ENCODE peak calls at places on chromosomes 11 and 22, in nine cellular contexts. G is neural crest cell, H is colonic mucosa, D is foreskin keratinocyte, F is D721Med, J is stomach, K is HFFc6, T is Calu3, O is fibroblast of pulmonary artery. M is an unnamed sample.

GRCh38 chr22:31085493-31085824 is 4.3 kb downstream of the SMTN start:
- DNase-seq in O (peak), F (no peak), G (peak), T (peak), J (no peak), H (peak), D (no peak), K (no peak), M (no peak)

GRCh38 chr22:46827072-46827780 is 64.8 kb downstream of the TBC1D22A start:
- DNase-seq in G (no peak), O (no peak), K (no peak), H (no peak), D (no peak), J (no peak), T (no peak), F (no peak), M (no peak)

GRCh38 chr11:14029971-14030531 is 67.5 kb downstream of the SPON1 start:
- DNase-seq in T (peak), O (peak), D (peak), F (no peak), G (no peak), J (peak), K (no peak), H (peak), M (no peak)

GRCh38 chr22:29559030-29559429 is 5.5 kb upstream of the THOC5 start:
- DNase-seq in J (no peak), O (no peak), K (no peak), D (no peak), H (no peak), F (no peak), T (no peak), G (no peak), M (no peak)

GRCh38 chr11:117996058-117996457 is 9.9 kb downstream of the IL10RA start:
- DNase-seq in G (no peak), F (no peak), H (no peak), T (no peak), O (no peak), D (no peak), K (no peak), J (no peak), M (no peak)

GRCh38 chr11:11965192-11965591 is 43.2 kb downstream of the DKK3 start:
- DNase-seq in D (no peak), G (no peak), O (no peak), H (no peak), J (no peak), K (no peak), T (no peak), F (no peak), M (no peak)

GRCh38 chr11:95092549-95093324 is 3.1 kb downstream of the ENDOD1 start:
- DNase-seq in F (no peak), H (peak), J (no peak), O (peak), T (peak), D (peak), K (peak), G (peak), M (no peak)

GRCh38 chr11:64621283-64622019 is 30.4 kb downstream of the SLC22A12 start:
- DNase-seq in F (no peak), H (no peak), O (no peak), D (no peak), G (no peak), T (no peak), K (no peak), J (no peak), M (no peak)

GRCh38 chr11:19980388-19980787 is 179.9 kb downstream of the DBX1 start:
- DNase-seq in H (no peak), O (no peak), J (no peak), G (no peak), F (no peak), T (no peak), K (no peak), D (no peak), M (no peak)

GRCh38 chr11:33545941-33546340 is 154.7 kb downstream of the C11orf91 start:
- DNase-seq in F (no peak), K (no peak), H (no peak), D (no peak), J (no peak), O (peak), T (no peak), G (no peak), M (no peak)

GRCh38 chr11:63762662-63763505 is 5.7 kb downstream of the ZFTA start:
- DNase-seq in K (no peak), T (no peak), H (peak), J (peak), D (no peak), G (peak), F (no peak), O (no peak), M (no peak)

GRCh38 chr22:20219667-20220628 is 48.2 kb downstream of the RTN4R start:
- DNase-seq in T (no peak), O (no peak), F (no peak), K (no peak), H (no peak), D (no peak), G (no peak), J (no peak), M (no peak)

GRCh38 chr11:95993438-95994339 is 69.8 kb upstream of the MTMR2 start:
- DNase-seq in G (no peak), T (no peak), H (no peak), F (no peak), D (no peak), O (no peak), J (no peak), K (no peak), M (no peak)

GRCh38 chr11:62980133-62980760 is 4.5 kb downstream of the SLC22A6 start:
- DNase-seq in O (peak), H (no peak), T (no peak), F (no peak), D (peak), K (no peak), J (no peak), G (no peak), M (no peak)

GRCh38 chr22:32444068-32444467 is 20.2 kb downstream of the BPIFC start:
- DNase-seq in O (peak), T (peak), H (no peak), D (peak), K (no peak), F (no peak), J (no peak), G (no peak), M (no peak)
- TF ChIP-seq CTCF in O (peak), T (no peak), H (no peak), D (peak), K (no peak), F (peak), J (no peak), G (peak), M (no peak)

DNA sequence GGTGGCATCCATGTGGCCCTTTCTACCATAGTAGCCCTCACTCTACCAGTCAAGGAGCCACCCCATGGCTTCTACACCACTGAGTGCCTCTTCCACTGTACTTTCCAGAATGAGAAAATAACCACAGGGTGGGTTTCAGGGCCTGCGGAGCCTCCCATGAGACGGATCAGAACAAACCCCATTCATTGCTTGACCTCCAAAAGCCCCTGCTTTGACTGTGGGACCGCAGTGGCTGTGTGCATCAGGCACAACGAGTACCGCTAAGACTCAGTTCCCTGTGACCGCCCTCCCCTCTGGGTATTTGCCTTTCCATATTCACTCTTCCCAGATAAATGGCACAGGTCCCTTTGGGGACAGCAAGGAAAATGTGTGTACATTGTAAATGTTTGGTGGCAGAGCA is 11.5 kb upstream of the MRGPRF start:
- DNase-seq in O (no peak), T (no peak), H (no peak), D (no peak), G (no peak), J (no peak), K (no peak), F (no peak), M (no peak)
- TF ChIP-seq CTCF in O (no peak), T (no peak), H (no peak), D (no peak), G (no peak), J (no peak), K (no peak), F (no peak), M (no peak)

GRCh38 chr11:86278226-86278625 is 23.8 kb upstream of the HIKESHI start:
- DNase-seq in O (no peak), J (no peak), F (no peak), G (no peak), D (peak), H (no peak), K (no peak), T (no peak), M (no peak)

GRCh38 chr11:86275493-86276370 is 26.3 kb upstream of the HIKESHI start:
- DNase-seq in J (no peak), H (no peak), K (no peak), O (no peak), D (no peak), T (no peak), G (no peak), F (no peak), M (no peak)

GRCh38 chr11:86277741-86278140 is 24.3 kb upstream of the HIKESHI start:
- DNase-seq in G (no peak), O (no peak), H (no peak), K (no peak), D (no peak), J (no peak), F (no peak), T (no peak), M (no peak)

GRCh38 chr11:86274999-86275398 is 27.0 kb upstream of the HIKESHI start:
- DNase-seq in O (no peak), G (no peak), K (no peak), F (no peak), D (no peak), H (no peak), T (no peak), J (no peak), M (no peak)

DNA sequence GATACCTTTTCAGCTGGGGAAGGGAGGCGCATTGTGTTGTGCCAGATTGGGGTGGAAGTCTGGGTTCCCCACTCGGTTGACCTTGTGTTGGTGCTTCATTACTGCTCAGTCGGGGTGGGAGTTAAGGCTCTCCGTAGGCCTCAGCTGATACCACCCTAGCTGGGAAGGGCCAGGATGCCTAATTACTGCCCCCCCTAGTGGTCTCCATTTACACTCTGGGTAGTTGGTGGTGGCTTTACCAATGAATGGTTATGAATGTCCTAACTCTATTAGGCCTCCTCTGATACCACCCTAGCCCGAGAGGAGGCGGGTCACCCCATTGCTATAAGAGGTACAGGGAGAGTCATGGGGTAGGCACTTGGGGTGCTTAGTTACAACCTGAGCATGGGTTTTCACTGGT is 27.5 kb upstream of the HIKESHI start:
- DNase-seq in J (no peak), T (no peak), G (no peak), O (no peak), K (no peak), H (no peak), D (no peak), F (no peak), M (no peak)
- TF ChIP-seq CTCF in J (no peak), T (no peak), G (peak), O (no peak), K (peak), H (no peak), D (peak), F (no peak), M (no peak)

DNA sequence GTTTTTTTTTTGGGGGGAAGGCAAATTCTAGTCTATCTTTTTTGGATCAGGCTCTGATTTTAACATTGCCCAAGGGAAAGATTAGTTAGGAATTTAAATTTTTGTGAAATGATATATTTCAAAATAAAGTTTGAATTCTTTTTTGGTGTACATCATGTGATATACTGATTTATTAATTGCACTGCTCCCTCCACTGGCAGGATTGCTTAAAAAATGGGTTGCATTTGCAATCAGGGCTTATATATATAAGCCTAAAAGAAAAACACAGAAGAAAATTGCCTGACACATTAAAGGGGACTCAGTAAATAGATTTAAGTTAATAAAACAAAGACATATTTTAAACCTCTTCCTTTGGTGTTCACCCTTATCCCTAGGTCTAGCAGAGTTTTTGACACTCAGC is 1.2 kb downstream of the DYNC2H1 start:
- DNase-seq in D (peak), O (peak), F (no peak), H (no peak), J (no peak), T (no peak), K (peak), G (no peak), M (no peak)
- TF ChIP-seq CTCF in D (peak), O (peak), F (peak), H (no peak), J (no peak), T (no peak), K (peak), G (peak), M (no peak)

M was measured in activated B cell treated with CpG ODN at 0.5 μM for 24 hours.